ENCODE peak calls at places on chromosome 13, in seven cellular contexts. One of them, this sample, is unnamed. For H3K4me1, the result is how much of the 10 kb centered on the place peaks cover.

GRCh38 chr13:41694902-41695301 is 237.6 kb downstream of the RGCC start:
- DNase-seq in right lobe of liver: peak
- DNase-seq in HCT116: peak
- DNase-seq in esophagus squamous epithelium: no peak
- DNase-seq in tibial nerve: peak
- DNase-seq in A549: peak
- DNase-seq in uterus: peak
- DNase-seq in this sample: no peak

GRCh38 chr13:112446347-112446861 is 70.2 kb downstream of the SPACA7 start:
- DNase-seq in right lobe of liver: no peak
- DNase-seq in HCT116: no peak
- DNase-seq in A549: no peak
- DNase-seq in uterus: no peak
- DNase-seq in tibial nerve: no peak
- DNase-seq in esophagus squamous epithelium: no peak
- DNase-seq in this sample: peak

GRCh38 chr13:51339952-51340732 is 651 bp downstream of the SERPINE3 start:
- DNase-seq in esophagus squamous epithelium: no peak
- DNase-seq in right lobe of liver: no peak
- DNase-seq in uterus: no peak
- DNase-seq in HCT116: no peak
- DNase-seq in tibial nerve: no peak
- DNase-seq in A549: no peak
- DNase-seq in this sample: no peak

GRCh38 chr13:42883771-42884170 is 102.4 kb downstream of the FAM216B start:
- DNase-seq in HCT116: peak
- DNase-seq in A549: no peak
- DNase-seq in tibial nerve: no peak
- DNase-seq in uterus: no peak
- DNase-seq in esophagus squamous epithelium: no peak
- DNase-seq in right lobe of liver: no peak
- DNase-seq in this sample: no peak

GRCh38 chr13:99264053-99264452 is 5.9 kb upstream of the GPR18 start:
- DNase-seq in HCT116: no peak
- DNase-seq in right lobe of liver: no peak
- DNase-seq in uterus: no peak
- DNase-seq in A549: no peak
- DNase-seq in tibial nerve: no peak
- DNase-seq in esophagus squamous epithelium: no peak
- DNase-seq in this sample: peak

GRCh38 chr13:41107104-41107571 is 25.5 kb downstream of the KBTBD6 start:
- DNase-seq in right lobe of liver: no peak
- DNase-seq in uterus: no peak
- DNase-seq in esophagus squamous epithelium: no peak
- DNase-seq in HCT116: no peak
- DNase-seq in tibial nerve: no peak
- DNase-seq in A549: no peak
- DNase-seq in this sample: no peak

GRCh38 chr13:112456138-112457056 is 80.2 kb downstream of the SPACA7 start:
- DNase-seq in right lobe of liver: peak
- DNase-seq in HCT116: no peak
- DNase-seq in esophagus squamous epithelium: no peak
- DNase-seq in A549: no peak
- DNase-seq in tibial nerve: no peak
- DNase-seq in uterus: no peak
- DNase-seq in this sample: no peak

GRCh38 chr13:89393758-89394157 is 1722.6 kb downstream of the SLITRK5 start:
- DNase-seq in tibial nerve: no peak
- DNase-seq in A549: no peak
- DNase-seq in esophagus squamous epithelium: no peak
- DNase-seq in HCT116: no peak
- DNase-seq in uterus: no peak
- DNase-seq in right lobe of liver: no peak
- DNase-seq in this sample: no peak

GRCh38 chr13:22187329-22187728 is 516.5 kb downstream of the FGF9 start:
- DNase-seq in uterus: no peak
- DNase-seq in HCT116: no peak
- DNase-seq in right lobe of liver: no peak
- DNase-seq in A549: no peak
- DNase-seq in tibial nerve: no peak
- DNase-seq in esophagus squamous epithelium: no peak
- DNase-seq in this sample: no peak

GRCh38 chr13:24983094-24983493 is 112.8 kb upstream of the PABPC3 start:
- DNase-seq in tibial nerve: no peak
- DNase-seq in esophagus squamous epithelium: no peak
- DNase-seq in A549: no peak
- DNase-seq in HCT116: no peak
- DNase-seq in uterus: no peak
- DNase-seq in right lobe of liver: no peak
- DNase-seq in this sample: no peak

DNA sequence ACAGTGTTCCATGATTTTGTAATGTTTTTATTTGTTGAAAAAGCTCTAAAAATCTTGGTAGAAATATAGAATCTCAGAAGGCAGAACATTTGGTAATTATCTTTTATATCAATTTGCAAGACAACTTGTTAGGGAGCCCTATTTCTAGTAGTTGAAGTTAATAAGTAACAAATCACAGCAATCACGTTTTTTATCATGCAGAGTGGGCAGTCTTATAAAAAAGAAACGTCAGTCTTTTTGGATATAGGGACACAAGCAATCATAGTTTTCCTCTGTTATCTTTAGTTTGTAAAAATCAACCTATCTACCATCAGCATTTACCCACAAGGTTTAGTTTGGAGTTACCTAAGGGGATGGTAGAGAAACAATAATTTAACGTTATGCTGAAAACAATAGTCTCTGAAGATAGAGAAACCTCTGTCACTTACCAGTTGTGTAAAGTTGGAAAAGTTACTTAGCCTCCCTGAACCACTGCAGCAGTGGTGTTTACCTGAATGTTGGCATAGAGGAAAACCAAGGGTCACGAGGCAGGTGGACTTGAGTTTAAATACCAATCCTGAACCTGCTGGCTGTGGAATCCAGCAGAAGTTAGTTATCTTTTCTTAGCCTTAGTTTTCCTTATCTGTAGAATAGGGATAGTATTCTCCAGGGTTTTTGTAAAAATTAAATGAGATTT is 192.8 kb downstream of the GGACT start:
- DNase-seq in HCT116: no peak
- DNase-seq in right lobe of liver: no peak
- DNase-seq in tibial nerve: no peak
- DNase-seq in A549: no peak
- DNase-seq in esophagus squamous epithelium: no peak
- DNase-seq in uterus: no peak
- DNase-seq in this sample: no peak
- H3K4me1 ChIP-seq in HCT116: half or more
- H3K4me1 ChIP-seq in right lobe of liver: under half
- H3K4me1 ChIP-seq in tibial nerve: under half
- H3K4me1 ChIP-seq in A549: under half
- H3K4me1 ChIP-seq in esophagus squamous epithelium: under half
- H3K4me1 ChIP-seq in uterus: under half
- H3K4me1 ChIP-seq in this sample: under half

GRCh38 chr13:32408296-32408998 is 19.5 kb downstream of the N4BP2L1 start:
- DNase-seq in tibial nerve: no peak
- DNase-seq in A549: no peak
- DNase-seq in uterus: no peak
- DNase-seq in right lobe of liver: no peak
- DNase-seq in HCT116: no peak
- DNase-seq in esophagus squamous epithelium: no peak
- DNase-seq in this sample: no peak

GRCh38 chr13:32408999-32409313 is 19.0 kb downstream of the N4BP2L1 start:
- DNase-seq in HCT116: no peak
- DNase-seq in tibial nerve: no peak
- DNase-seq in A549: no peak
- DNase-seq in esophagus squamous epithelium: no peak
- DNase-seq in uterus: no peak
- DNase-seq in right lobe of liver: no peak
- DNase-seq in this sample: no peak

GRCh38 chr13:32409561-32410440 is 18.1 kb downstream of the N4BP2L1 start:
- DNase-seq in tibial nerve: peak
- DNase-seq in A549: no peak
- DNase-seq in right lobe of liver: peak
- DNase-seq in uterus: peak
- DNase-seq in HCT116: no peak
- DNase-seq in esophagus squamous epithelium: no peak
- DNase-seq in this sample: no peak

GRCh38 chr13:32403108-32403507 is 24.8 kb downstream of the N4BP2L1 start:
- DNase-seq in right lobe of liver: no peak
- DNase-seq in esophagus squamous epithelium: no peak
- DNase-seq in A549: no peak
- DNase-seq in tibial nerve: no peak
- DNase-seq in HCT116: no peak
- DNase-seq in uterus: no peak
- DNase-seq in this sample: no peak

GRCh38 chr13:32407854-32408253 is 20.1 kb downstream of the N4BP2L1 start:
- DNase-seq in tibial nerve: no peak
- DNase-seq in A549: no peak
- DNase-seq in right lobe of liver: no peak
- DNase-seq in HCT116: no peak
- DNase-seq in esophagus squamous epithelium: no peak
- DNase-seq in uterus: no peak
- DNase-seq in this sample: no peak
- TF ChIP-seq POLR2A in tibial nerve: no peak
- TF ChIP-seq POLR2A in A549: no peak
- TF ChIP-seq POLR2A in right lobe of liver: no peak
- TF ChIP-seq POLR2A in HCT116: no peak
- TF ChIP-seq POLR2A in esophagus squamous epithelium: no peak
- TF ChIP-seq POLR2A in uterus: no peak
- TF ChIP-seq POLR2A in this sample: no peak

GRCh38 chr13:66469745-66470144 is 760.4 kb downstream of the PCDH9 start:
- DNase-seq in uterus: no peak
- DNase-seq in esophagus squamous epithelium: no peak
- DNase-seq in tibial nerve: no peak
- DNase-seq in HCT116: no peak
- DNase-seq in A549: no peak
- DNase-seq in right lobe of liver: no peak
- DNase-seq in this sample: no peak
- TF ChIP-seq CTCF in uterus: no peak
- TF ChIP-seq CTCF in esophagus squamous epithelium: no peak
- TF ChIP-seq CTCF in tibial nerve: no peak
- TF ChIP-seq CTCF in HCT116: no peak
- TF ChIP-seq CTCF in A549: no peak
- TF ChIP-seq CTCF in right lobe of liver: no peak
- TF ChIP-seq CTCF in this sample: no peak

DNA sequence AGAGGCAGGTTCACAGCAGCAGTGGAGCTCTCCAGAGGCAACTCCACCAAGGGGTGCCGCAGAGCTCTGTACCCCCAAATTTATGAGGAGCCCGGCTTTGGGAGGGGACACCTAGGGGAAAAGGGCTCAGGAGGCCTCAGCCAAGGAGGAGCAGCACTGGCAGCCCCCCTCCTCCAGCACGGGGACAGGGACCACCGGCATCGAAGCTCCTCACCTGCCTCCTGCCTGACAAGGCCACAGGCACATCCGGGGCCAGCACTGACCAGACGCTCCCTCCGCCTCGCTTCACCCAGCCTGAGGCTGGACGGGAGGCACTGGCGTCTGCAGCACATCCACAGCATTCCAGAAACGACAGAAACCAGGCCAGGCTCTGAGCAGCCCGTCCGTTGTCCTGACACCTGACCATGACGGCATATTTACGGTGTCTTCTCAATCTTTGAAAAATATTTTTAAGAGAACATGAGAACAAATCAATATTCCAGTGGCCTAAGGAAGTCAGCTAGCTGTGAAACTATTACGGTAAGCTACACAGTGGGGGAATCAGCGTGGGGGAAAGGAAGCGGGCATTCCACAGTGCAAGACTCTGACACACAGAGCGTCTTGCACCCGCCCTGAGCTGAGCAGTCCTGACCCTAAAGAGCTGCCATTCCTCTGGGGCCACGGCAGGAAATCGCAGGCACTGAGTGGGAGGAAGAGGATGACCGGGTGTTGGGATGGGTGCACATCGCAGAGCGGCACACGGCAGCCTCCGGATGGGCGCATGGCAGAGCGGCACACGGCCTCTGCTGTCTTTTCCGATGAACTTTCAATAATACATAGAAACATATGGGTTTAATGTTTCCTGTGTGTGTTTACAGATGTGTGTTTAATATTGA is 26.8 kb downstream of the RASA3 start:
- DNase-seq in uterus: peak
- DNase-seq in A549: no peak
- DNase-seq in HCT116: no peak
- DNase-seq in tibial nerve: peak
- DNase-seq in esophagus squamous epithelium: no peak
- DNase-seq in right lobe of liver: no peak
- DNase-seq in this sample: peak
- H3K4me1 ChIP-seq in uterus: under half
- H3K4me1 ChIP-seq in A549: under half
- H3K4me1 ChIP-seq in HCT116: under half
- H3K4me1 ChIP-seq in tibial nerve: under half
- H3K4me1 ChIP-seq in esophagus squamous epithelium: under half
- H3K4me1 ChIP-seq in right lobe of liver: under half
- H3K4me1 ChIP-seq in this sample: under half

DNA sequence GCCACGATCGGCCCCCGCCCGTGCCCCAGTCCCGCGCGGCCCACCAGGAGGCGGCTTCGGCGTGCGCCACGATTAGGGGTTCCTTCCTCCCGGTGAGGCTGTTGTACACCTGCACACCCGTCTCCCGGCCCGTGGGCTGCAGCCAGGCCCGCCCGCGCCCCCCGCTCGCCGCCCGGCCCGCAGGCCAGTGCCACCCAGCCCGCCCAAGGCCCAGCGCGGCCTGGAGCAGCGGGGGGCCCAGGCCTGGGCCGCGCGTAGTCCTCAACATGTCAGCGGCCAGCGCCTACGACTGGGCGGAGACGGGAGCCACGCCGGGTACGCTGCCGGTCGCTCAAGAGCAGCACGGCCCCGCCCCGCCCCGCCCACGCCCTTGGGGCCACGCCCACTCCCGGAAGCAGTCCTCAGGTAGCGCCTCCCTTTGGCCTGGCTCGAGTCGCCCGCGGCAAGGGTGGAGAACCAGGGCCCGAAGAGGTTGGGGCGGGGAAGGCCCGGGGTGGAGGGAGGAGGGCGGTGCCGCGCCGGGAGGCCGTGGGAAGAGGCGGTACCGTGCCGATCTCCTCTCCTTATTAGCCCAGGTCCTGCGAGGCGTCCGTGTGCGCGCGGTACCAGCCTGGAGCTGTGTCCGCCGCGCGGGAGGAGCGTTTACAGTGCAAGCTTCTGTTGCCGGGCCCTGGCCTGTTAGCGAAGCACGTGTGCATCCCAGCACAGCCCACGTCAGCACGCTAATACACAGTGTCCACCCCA is at the start of gene CARS2:
- DNase-seq in A549: peak
- DNase-seq in uterus: peak
- DNase-seq in right lobe of liver: peak
- DNase-seq in esophagus squamous epithelium: peak
- DNase-seq in HCT116: peak
- DNase-seq in tibial nerve: peak
- DNase-seq in this sample: peak
- TF ChIP-seq POLR2A in A549: peak
- TF ChIP-seq POLR2A in uterus: peak
- TF ChIP-seq POLR2A in right lobe of liver: peak
- TF ChIP-seq POLR2A in esophagus squamous epithelium: no peak
- TF ChIP-seq POLR2A in HCT116: no peak
- TF ChIP-seq POLR2A in tibial nerve: peak
- TF ChIP-seq POLR2A in this sample: peak